ENCODE peak calls at places on chromosomes 16 and 17, in seven cellular contexts. P, E, Q, B, S, C and W are unnamed samples.

GRCh38 chr16:1877804-1878203 is 5.8 kb upstream of the MEIOB start:
- DNase-seq in B (no peak), Q (no peak), C (no peak), S (no peak), P (no peak), E (no peak), W (no peak)

GRCh38 chr17:75110307-75110937 is 653 bp downstream of the ARMC7 start:
- DNase-seq in C (peak), S (no peak), B (no peak), Q (no peak), E (peak), P (no peak), W (no peak)

GRCh38 chr16:9114112-9114511 is 22.7 kb downstream of the HAPSTR1 start:
- DNase-seq in C (no peak), Q (no peak), S (no peak), P (no peak), E (no peak), B (no peak), W (no peak)

GRCh38 chr16:69754143-69754468 is 620 bp downstream of the NOB1 start:
- DNase-seq in S (no peak), Q (no peak), E (no peak), P (no peak), C (no peak), B (no peak), W (no peak)

GRCh38 chr16:88303890-88304819 is 78.6 kb upstream of the ZNF469 start:
- DNase-seq in P (no peak), S (no peak), E (no peak), B (peak), Q (no peak), C (peak), W (no peak)

GRCh38 chr17:3534881-3535252 is 22.7 kb downstream of the TRPV3 start:
- DNase-seq in Q (no peak), E (peak), P (no peak), S (no peak), B (peak), C (peak), W (no peak)

GRCh38 chr17:13813347-13814240 is 211.9 kb upstream of the HS3ST3A1 start:
- DNase-seq in E (no peak), Q (no peak), S (no peak), P (no peak), B (no peak), C (no peak), W (no peak)

GRCh38 chr17:37744961-37745800 is at the start of gene HNF1B:
- DNase-seq in B (no peak), E (peak), Q (peak), S (no peak), P (peak), C (no peak), W (no peak)

GRCh38 chr17:83155128-83156081 is 76.0 kb downstream of the METRNL start:
- DNase-seq in Q (no peak), B (no peak), S (peak), C (peak), E (no peak), P (no peak), W (peak)

GRCh38 chr17:44262654-44263225 is 5.2 kb downstream of the SLC4A1 start:
- DNase-seq in B (no peak), E (no peak), Q (no peak), C (no peak), P (no peak), S (no peak), W (no peak)

GRCh38 chr17:7803981-7804380 is 30.0 kb upstream of the KDM6B start:
- DNase-seq in E (no peak), B (peak), Q (no peak), P (peak), S (no peak), C (peak), W (no peak)

GRCh38 chr16:87407511-87408112 is 15.5 kb downstream of the MAP1LC3B start:
- DNase-seq in P (no peak), C (peak), Q (peak), E (peak), B (peak), S (peak), W (no peak)

GRCh38 chr17:16573466-16573865 is 4.5 kb upstream of the ZNF287 start:
- DNase-seq in Q (no peak), P (no peak), C (no peak), S (no peak), B (no peak), E (no peak), W (no peak)

GRCh38 chr17:44307387-44308186 is 814 bp upstream of the RUNDC3A start:
- DNase-seq in Q (no peak), S (no peak), C (peak), E (no peak), B (peak), P (peak), W (no peak)

GRCh38 chr16:17375388-17376304 is 95.1 kb downstream of the XYLT1 start:
- DNase-seq in C (no peak), B (no peak), S (no peak), Q (no peak), E (no peak), P (no peak), W (no peak)

GRCh38 chr17:75524971-75525805 is at the start of gene LLGL2:
- DNase-seq in C (peak), S (peak), Q (peak), B (peak), P (peak), E (peak), W (no peak)

GRCh38 chr17:48131216-48131824 is 23.8 kb downstream of the SNX11 start:
- DNase-seq in S (peak), P (peak), E (peak), Q (no peak), C (peak), B (peak), W (no peak)

GRCh38 chr17:41652461-41652960 is 28.1 kb upstream of the KRT17 start:
- DNase-seq in E (no peak), S (no peak), B (no peak), Q (no peak), P (no peak), C (no peak), W (no peak)

GRCh38 chr16:4244254-4244812 is 2.5 kb upstream of the SRL start:
- DNase-seq in P (peak), Q (no peak), B (peak), E (no peak), C (peak), S (no peak), W (no peak)

GRCh38 chr16:29804455-29805231 is 1.7 kb upstream of the MAZ start:
- DNase-seq in S (no peak), C (peak), E (no peak), P (peak), B (no peak), Q (no peak), W (no peak)

GRCh38 chr17:67995568-67996191 is 589 bp downstream of the C17orf58 start:
- DNase-seq in B (no peak), P (peak), C (peak), E (no peak), S (no peak), Q (no peak), W (no peak)
- TF ChIP-seq CTCF in B (no peak), P (no peak), C (no peak), E (no peak), S (no peak), Q (no peak), W (no peak)

DNA sequence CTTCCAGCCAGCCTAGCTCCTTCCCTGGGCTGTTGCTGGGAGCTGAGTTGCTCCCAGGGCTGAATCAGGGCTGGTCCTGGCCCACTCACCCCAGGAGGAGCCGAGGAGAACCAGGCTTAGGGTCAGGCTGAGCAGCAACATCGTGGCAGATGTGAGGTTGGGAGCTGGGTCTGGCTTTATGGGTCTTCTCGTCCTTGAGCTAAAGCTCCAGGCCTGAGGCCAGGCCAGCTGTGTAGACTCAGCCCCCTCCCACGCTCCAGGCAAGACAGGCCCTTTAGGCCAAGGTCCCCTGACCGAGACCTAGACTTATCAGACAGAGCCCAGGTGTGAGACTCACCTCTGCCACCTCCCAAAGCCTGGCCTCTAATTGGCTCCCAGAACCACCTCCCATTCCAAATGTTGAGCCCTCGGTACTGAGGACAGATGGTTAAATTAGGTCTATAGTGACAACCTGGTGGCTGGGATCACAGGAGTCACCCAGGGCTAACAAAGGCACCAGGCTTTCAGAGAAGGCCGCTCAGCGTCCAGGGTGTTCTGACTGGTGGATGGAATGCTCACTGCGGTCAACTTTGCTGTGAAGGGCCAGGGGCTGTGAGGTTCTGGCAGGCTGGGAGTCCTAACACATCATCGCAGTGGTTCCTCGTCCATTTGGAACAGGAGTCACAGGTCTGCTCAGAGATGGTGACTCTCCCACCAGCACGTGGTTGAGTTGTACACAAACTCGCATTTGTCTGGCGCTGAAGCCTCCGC is at the start of gene CTRL:
- DNase-seq in E (no peak), Q (no peak), C (no peak), B (no peak), P (peak), S (no peak), W (no peak)
- TF ChIP-seq CTCF in E (no peak), Q (no peak), C (peak), B (no peak), P (no peak), S (no peak), W (peak)

GRCh38 chr17:28727727-28728363 is 743 bp upstream of the NEK8 start:
- DNase-seq in B (peak), Q (peak), S (peak), C (peak), P (peak), E (peak), W (no peak)
- TF ChIP-seq CTCF in B (peak), Q (peak), S (no peak), C (peak), P (no peak), E (peak), W (peak)

DNA sequence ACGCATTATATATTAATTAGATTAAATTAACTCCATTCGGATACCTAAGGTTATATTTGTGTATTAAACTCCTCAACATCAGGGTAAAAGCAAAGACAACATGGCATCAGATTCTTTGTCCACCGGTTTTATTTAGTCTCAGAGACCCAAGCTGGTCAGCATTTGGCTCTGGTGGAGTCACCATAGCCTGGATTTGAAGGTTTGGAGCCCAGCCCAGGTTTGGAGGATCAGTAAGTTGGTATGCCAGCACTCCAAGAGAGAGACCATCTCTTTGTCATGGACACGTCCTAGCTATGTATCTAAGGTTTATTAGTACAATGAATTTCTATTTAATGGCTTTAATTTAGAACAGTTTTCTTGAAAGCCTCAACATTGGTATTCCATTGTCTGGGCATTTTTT is 328.4 kb upstream of the RBFOX1 start:
- DNase-seq in C (no peak), P (no peak), S (no peak), Q (no peak), B (no peak), E (no peak), W (peak)
- TF ChIP-seq CTCF in C (no peak), P (no peak), S (no peak), Q (no peak), B (no peak), E (no peak), W (no peak)

DNA sequence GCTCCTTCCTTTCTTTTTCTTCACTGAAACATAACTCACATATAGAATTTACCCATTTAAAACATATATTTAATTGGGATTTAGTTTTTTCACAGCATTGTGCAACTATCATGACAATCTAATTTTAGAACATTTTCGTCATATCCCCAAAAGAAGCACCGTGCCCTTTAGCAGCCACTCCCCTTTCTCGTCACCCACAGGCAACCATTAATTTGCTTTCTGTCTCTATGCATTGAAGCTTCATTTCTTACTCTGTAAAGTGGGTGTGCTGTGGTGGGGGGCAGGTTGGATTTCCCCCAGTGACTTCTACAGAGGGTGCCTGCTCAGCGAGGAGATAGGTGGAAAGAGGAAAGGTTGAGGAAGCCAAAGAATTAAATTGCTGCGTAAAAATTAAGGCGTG is 35.8 kb downstream of the MRC2 start:
- DNase-seq in E (no peak), B (no peak), Q (no peak), C (no peak), S (no peak), P (no peak), W (no peak)
- TF ChIP-seq CTCF in E (no peak), B (no peak), Q (no peak), C (no peak), S (no peak), P (no peak), W (no peak)

GRCh38 chr16:27720731-27721547 is 171.0 kb downstream of the KATNIP start:
- DNase-seq in Q (no peak), E (peak), B (no peak), P (no peak), S (no peak), C (no peak), W (no peak)
- TF ChIP-seq CTCF in Q (no peak), E (no peak), B (no peak), P (no peak), S (no peak), C (no peak), W (no peak)

DNA sequence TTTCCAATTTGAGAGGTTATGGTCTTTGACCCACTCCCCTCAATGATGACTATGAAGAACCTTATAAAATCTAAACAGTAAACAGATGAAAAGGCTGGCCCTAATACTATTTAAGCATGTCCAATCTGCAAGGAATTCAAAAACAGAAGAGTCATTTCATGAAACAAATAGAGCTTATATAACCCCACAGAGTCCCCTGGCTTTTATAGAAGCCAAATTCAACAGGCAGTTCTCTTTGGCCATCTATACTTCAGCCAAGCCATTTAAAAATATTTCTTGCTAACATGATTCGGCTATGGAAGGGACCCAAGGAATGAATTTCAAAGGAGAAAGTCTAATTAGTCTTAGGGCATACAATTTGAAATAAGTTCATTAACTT is 43.4 kb downstream of the SPOP start:
- DNase-seq in B (no peak), P (no peak), Q (no peak), C (no peak), S (no peak), E (no peak), W (no peak)
- TF ChIP-seq CTCF in B (no peak), P (no peak), Q (no peak), C (no peak), S (no peak), E (no peak), W (no peak)